ENCODE peak calls at places on chromosomes 12 and 14, in five cellular contexts. U is transverse colon, M is glutamatergic neuron, T is HL-60, D is tibial artery. J is an unnamed sample.

GRCh38 chr12:25256826-25257225 is 6.1 kb upstream of the KRAS start:
- DNase-seq in U (no peak), M (no peak), T (no peak), D (no peak), J (no peak)

GRCh38 chr14:92475451-92476187 is 38.0 kb upstream of the RIN3 start:
- DNase-seq in M (no peak), U (peak), D (no peak), T (peak), J (no peak)

GRCh38 chr14:69637503-69638030 is 26.2 kb downstream of the SUSD6 start:
- DNase-seq in T (no peak), U (peak), D (no peak), M (peak), J (no peak)

GRCh38 chr12:6700646-6701051 is at the start of gene PIANP:
- DNase-seq in T (no peak), U (peak), D (no peak), M (peak), J (peak)

GRCh38 chr12:124115976-124116690 is 143.1 kb downstream of the ZNF664 start:
- DNase-seq in T (no peak), U (no peak), D (no peak), M (no peak), J (no peak)

GRCh38 chr12:106953352-106954260 is 2.1 kb upstream of the TMEM263 start:
- DNase-seq in D (no peak), U (no peak), M (no peak), T (no peak), J (no peak)

GRCh38 chr12:58346032-58346632 is 404.8 kb downstream of the ATP23 start:
- DNase-seq in M (no peak), U (no peak), D (no peak), T (peak), J (no peak)

GRCh38 chr12:53551889-53552291 is 44.6 kb upstream of the NPFF start:
- DNase-seq in M (no peak), T (no peak), D (no peak), U (no peak), J (no peak)

GRCh38 chr12:89525002-89525823 is 617 bp upstream of the GALNT4 start:
- DNase-seq in D (peak), T (no peak), M (peak), U (peak), J (peak)

GRCh38 chr12:52247622-52248540 is 14.8 kb downstream of the KRT7 start:
- DNase-seq in T (no peak), M (no peak), U (no peak), D (peak), J (peak)

GRCh38 chr12:95956557-95957145 is 13.5 kb downstream of the AMDHD1 start:
- DNase-seq in U (no peak), T (no peak), D (no peak), M (no peak), J (no peak)

GRCh38 chr14:60653388-60653690 is 4.1 kb upstream of the SIX1 start:
- DNase-seq in U (no peak), T (no peak), M (no peak), D (no peak), J (no peak)

GRCh38 chr14:73754911-73755360 is 40.8 kb upstream of the PNMA1 start:
- DNase-seq in M (no peak), U (peak), T (no peak), D (no peak), J (no peak)

GRCh38 chr12:89756100-89756637 is 47.5 kb upstream of the ATP2B1 start:
- DNase-seq in T (peak), D (no peak), U (no peak), M (no peak), J (no peak)

GRCh38 chr12:46177842-46178608 is 90.8 kb downstream of the SLC38A1 start:
- DNase-seq in T (no peak), D (no peak), M (no peak), U (no peak), J (no peak)

GRCh38 chr14:85566603-85567002 is 36.7 kb downstream of the FLRT2 start:
- DNase-seq in M (no peak), U (no peak), D (no peak), T (no peak), J (no peak)

GRCh38 chr14:95784137-95784536 is 70.2 kb upstream of the TCL1A start:
- DNase-seq in D (no peak), M (no peak), T (no peak), U (no peak), J (peak)

GRCh38 chr12:104218935-104219334 is 3.4 kb downstream of the TXNRD1 start:
- DNase-seq in M (no peak), T (no peak), D (no peak), U (no peak), J (no peak)

GRCh38 chr12:54419088-54419887 is at the start of gene ITGA5:
- DNase-seq in T (peak), D (peak), M (no peak), U (peak), J (peak)

GRCh38 chr12:114888458-114888857 is 204.5 kb upstream of the TBX3 start:
- DNase-seq in U (peak), T (no peak), D (no peak), M (no peak), J (no peak)

GRCh38 chr12:47391566-47391965 is 311.8 kb upstream of the AMIGO2 start:
- DNase-seq in T (no peak), U (peak), D (no peak), M (no peak), J (no peak)

GRCh38 chr14:47186491-47186890 is 488.9 kb downstream of the MDGA2 start:
- DNase-seq in T (no peak), D (no peak), U (no peak), M (no peak), J (no peak)

GRCh38 chr12:116207274-116207673 is 70.2 kb downstream of the MED13L start:
- DNase-seq in T (no peak), M (no peak), U (no peak), D (no peak), J (no peak)

GRCh38 chr12:19045421-19045820 is 84.1 kb upstream of the PLEKHA5 start:
- DNase-seq in D (no peak), M (no peak), T (no peak), U (no peak), J (no peak)

GRCh38 chr14:74207943-74208342 is 31.3 kb upstream of the VSX2 start:
- DNase-seq in T (no peak), U (no peak), D (no peak), M (no peak), J (no peak)

GRCh38 chr14:98593361-98593761 is 678.6 kb downstream of the BCL11B start:
- DNase-seq in D (no peak), T (no peak), U (no peak), M (no peak), J (no peak)

GRCh38 chr14:65222434-65222833 is 120.1 kb upstream of the MAX start:
- DNase-seq in T (no peak), M (peak), D (peak), U (peak), J (peak)

GRCh38 chr14:84397621-84398020 is 1132.3 kb upstream of the FLRT2 start:
- DNase-seq in T (no peak), M (no peak), D (no peak), U (no peak), J (no peak)

GRCh38 chr14:73467800-73468199 is 9.5 kb upstream of the NUMB start:
- DNase-seq in U (no peak), D (no peak), T (no peak), M (no peak), J (no peak)

GRCh38 chr12:62640910-62641448 is 174.4 kb downstream of the MON2 start:
- DNase-seq in M (no peak), D (no peak), U (no peak), T (no peak), J (no peak)

GRCh38 chr14:75711796-75712211 is 50.8 kb downstream of the TTLL5 start:
- DNase-seq in T (no peak), U (peak), M (no peak), D (peak), J (peak)

GRCh38 chr12:96194901-96195844 is 998 bp downstream of the ELK3 start:
- DNase-seq in D (peak), U (peak), M (peak), T (peak), J (peak)

GRCh38 chr12:132256646-132257045 is 72.7 kb downstream of the GALNT9 start:
- DNase-seq in M (no peak), U (no peak), T (no peak), D (no peak), J (no peak)

GRCh38 chr12:64082866-64083268 is 139.2 kb downstream of the KICS2 start:
- DNase-seq in T (no peak), D (no peak), M (no peak), U (no peak), J (no peak)

GRCh38 chr12:85309180-85309579 is 29.2 kb downstream of the ALX1 start:
- DNase-seq in D (no peak), M (peak), U (no peak), T (no peak), J (no peak)

GRCh38 chr12:85308374-85308773 is 28.4 kb downstream of the ALX1 start:
- DNase-seq in T (no peak), U (no peak), M (no peak), D (no peak), J (no peak)

GRCh38 chr12:85310025-85310424 is 30.0 kb downstream of the ALX1 start:
- DNase-seq in U (no peak), D (no peak), M (no peak), T (no peak), J (no peak)

DNA sequence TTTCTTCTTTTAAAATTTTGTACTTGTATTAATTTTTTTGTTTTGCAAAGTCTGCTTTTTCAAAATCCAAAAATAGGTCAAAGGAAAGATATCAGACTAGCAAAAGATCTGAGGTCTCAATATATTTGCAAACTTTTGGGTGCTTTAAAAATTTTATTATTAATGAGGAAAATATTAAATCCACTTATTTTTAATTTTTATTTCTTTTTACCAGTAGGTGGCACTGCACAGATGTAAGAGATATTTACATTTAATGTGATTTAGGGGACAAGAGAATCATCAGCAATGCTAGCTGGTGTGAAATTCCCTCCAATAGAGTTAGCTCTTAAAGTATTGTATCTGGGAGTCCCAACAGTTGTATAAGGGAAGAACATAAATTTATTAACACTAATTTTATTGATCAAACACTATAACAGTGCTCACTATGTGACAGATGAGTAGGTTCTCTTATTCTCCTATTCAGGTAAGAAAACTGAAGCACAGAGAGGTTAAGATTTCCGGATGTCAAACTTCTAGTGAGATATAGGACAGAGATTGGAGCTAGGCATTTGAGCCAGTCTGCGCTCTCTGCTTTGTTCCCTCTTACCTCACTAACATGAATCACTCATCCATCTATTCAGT is 30.5 kb downstream of the ALX1 start:
- DNase-seq in M (no peak), D (no peak), U (no peak), T (no peak), J (no peak)
- TF ChIP-seq CTCF in M (peak), D (peak), U (no peak), T (no peak), J (peak)

GRCh38 chr14:55133416-55133815 is 4.4 kb downstream of the LGALS3 start:
- DNase-seq in T (no peak), M (no peak), U (no peak), D (no peak), J (no peak)
- TF ChIP-seq CTCF in T (no peak), M (no peak), U (no peak), D (peak), J (no peak)

GRCh38 chr14:57273236-57273635 is 4.5 kb downstream of the AP5M1 start:
- DNase-seq in U (no peak), D (no peak), T (no peak), M (no peak), J (no peak)

GRCh38 chr14:57266060-57266459 is 2.6 kb downstream of the EXOC5 start:
- DNase-seq in M (no peak), D (no peak), U (no peak), T (no peak), J (no peak)

DNA sequence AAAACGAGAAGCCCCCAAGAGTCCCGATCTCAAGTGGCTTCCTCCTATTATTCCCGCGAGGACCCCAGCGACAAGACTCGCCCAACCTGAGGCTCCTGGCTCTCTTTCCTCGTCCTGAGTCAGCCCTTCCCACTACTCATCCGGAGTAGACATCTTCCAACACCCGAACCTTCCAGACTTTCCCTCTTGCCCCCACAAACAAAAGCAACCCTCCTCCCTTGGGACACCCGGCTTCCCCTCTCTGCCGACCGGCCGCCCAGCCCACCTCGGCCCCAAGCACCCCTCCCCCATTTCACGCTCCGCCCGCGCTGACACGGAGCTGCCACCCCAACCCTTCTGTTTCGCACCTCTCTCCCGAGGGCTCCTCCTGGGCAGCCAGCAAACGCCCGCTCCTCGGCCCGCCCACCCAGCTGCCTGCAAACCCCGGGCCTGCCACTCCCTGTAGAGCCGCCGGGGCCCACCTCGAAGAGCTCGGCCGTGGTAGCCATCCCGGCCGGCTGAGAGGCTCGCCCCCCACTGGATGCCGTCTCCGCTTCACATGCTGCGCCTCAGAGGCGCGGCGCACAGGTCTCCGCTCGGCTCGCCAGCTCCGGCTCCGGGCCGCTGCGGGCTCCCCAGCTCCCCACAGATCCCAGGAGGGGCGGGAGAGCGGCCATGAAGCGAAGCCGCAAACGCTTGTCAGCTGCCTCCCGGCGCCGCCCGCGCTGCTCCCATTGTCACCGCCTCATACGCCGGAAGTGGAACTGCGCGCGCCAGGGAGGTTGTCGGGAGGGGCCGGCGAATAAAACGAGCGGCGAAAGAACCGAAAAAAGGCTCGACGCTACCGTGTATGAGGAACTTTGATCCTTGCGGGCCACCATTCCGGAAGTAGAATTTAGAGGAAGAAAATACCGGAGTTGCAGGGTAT is at the start of the genes AP5M1 and EXOC5:
- DNase-seq in U (peak), D (peak), T (peak), M (peak), J (peak)
- TF ChIP-seq CTCF in U (no peak), D (no peak), T (no peak), M (peak), J (no peak)

GRCh38 chr12:8031872-8032241 is 659 bp upstream of the FOXJ2 start:
- DNase-seq in T (no peak), M (no peak), D (no peak), U (no peak), J (no peak)
- TF ChIP-seq CTCF in T (no peak), M (no peak), D (no peak), U (no peak), J (no peak)

DNA sequence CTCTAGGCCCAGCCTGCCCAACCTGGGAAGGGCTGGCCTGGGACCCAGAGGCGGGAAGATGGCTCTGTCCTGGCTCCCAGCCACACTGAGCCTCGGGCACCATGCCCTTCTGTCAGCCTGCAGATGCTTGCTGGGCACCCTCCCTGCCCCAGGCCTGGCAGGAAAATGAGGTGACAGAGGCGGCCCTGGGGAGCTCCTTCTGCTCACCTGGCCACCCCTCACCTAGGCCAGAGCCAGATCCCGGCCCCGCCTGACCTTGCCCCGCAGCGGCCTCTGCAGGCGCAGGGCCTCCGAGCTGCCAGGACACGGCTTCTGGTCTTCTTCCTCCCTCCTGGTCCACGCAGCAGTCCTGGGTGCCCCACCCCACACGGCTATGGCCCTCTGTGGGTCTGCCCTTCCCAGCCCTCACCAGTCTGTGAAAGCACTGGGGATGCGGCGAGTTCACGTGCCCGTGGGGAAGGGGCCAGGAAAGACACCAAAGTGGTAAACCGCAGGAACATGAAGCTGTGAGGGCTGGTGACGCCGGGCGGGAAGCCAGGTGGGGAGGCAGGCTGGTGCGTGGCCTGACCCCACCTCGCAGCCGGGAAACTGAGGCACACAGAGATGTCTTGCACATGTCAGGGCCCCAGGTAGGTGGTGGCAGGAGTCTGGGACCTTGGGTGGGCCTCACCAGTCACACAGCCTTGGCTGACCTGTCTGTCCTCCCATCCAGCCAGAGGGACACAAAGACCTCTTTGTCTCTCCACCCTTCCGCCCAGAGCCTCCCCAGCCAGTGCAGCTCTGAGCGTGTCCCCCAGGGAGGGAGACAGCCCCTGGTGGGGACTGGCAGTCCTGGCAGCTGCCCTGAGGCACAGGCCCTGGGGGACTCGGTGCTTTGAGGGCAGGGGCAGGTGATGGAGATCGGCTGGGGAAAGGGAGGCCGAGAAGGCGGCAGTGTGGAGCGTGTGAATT is 12.8 kb downstream of the BAG5 start:
- DNase-seq in T (no peak), D (peak), U (no peak), M (no peak), J (no peak)
- TF ChIP-seq CTCF in T (no peak), D (no peak), U (no peak), M (peak), J (no peak)

GRCh38 chr14:23104591-23105347 is at the start of gene CIROP:
- DNase-seq in T (no peak), M (no peak), D (no peak), U (no peak), J (no peak)
- TF ChIP-seq CTCF in T (no peak), M (no peak), D (no peak), U (no peak), J (no peak)

GRCh38 chr14:77062261-77062660 is 33.8 kb upstream of the IRF2BPL start:
- DNase-seq in M (no peak), U (no peak), D (peak), T (no peak), J (no peak)

GRCh38 chr14:77058785-77059184 is 30.3 kb upstream of the IRF2BPL start:
- DNase-seq in M (no peak), T (no peak), U (no peak), D (no peak), J (no peak)

GRCh38 chr14:77061630-77062029 is 33.1 kb upstream of the IRF2BPL start:
- DNase-seq in D (peak), T (no peak), M (no peak), U (no peak), J (no peak)

GRCh38 chr14:77058082-77058481 is 29.6 kb upstream of the IRF2BPL start:
- DNase-seq in T (no peak), D (no peak), U (no peak), M (no peak), J (no peak)

DNA sequence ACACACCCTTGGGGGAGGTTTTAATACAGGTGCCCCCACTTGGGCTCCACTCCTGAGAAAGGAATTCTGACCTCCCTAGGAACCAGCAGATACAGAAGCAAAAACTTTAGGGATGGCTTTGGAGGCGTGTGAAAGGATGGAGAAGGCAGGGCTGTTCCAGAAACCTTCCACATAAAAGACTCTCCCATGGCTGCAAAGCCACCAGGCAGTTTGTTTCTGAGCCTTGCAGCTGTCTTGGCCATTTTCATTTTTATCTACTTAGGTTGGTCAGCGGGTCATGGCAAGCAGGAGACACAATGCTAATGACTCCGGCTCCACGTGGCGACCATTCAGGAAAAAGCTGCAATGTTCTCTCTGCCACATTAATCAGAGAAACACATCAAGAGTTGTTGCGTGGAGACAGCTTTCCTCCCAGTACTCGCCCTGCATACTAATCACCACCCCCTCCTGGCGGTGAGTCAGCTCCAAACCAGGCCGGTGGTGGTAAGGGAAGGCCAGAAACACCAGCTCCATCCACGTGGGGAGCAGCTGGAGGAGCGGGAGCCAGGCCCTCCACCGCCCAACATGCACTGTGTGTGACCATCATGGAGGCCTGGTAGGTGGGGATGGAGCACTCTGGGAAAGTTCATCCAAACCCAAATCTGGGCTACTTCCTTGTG is 30.9 kb upstream of the IRF2BPL start:
- DNase-seq in M (peak), T (no peak), U (no peak), D (no peak), J (peak)
- TF ChIP-seq CTCF in M (no peak), T (no peak), U (no peak), D (no peak), J (peak)

GRCh38 chr14:21902561-21903199 is 229.1 kb upstream of the OR4E1 start:
- DNase-seq in M (peak), D (no peak), U (no peak), T (no peak), J (no peak)
- TF ChIP-seq CTCF in M (peak), D (no peak), U (no peak), T (peak), J (no peak)